ENCODE peak calls at places on chromosome 17, in nine cellular contexts. I is SK-N-SH, D is H1, B is transverse colon, S is sigmoid colon, J is GM12878, H is HepG2, Q is upper lobe of left lung, C is esophagus muscularis mucosa. V is an unnamed sample.

GRCh38 chr17:32777436-32777835 is 99.5 kb downstream of the MYO1D start:
- DNase-seq in I (no peak), D (no peak), B (no peak), S (no peak), J (no peak), H (no peak), Q (peak; percentile 39), C (no peak), V (no peak)

GRCh38 chr17:50396261-50397110 is 837 bp downstream of the LRRC59 start:
- DNase-seq in I (peak; percentile 58), D (no peak), B (peak; percentile 73), S (peak; percentile 69), J (no peak), H (peak; percentile 38), Q (no peak), C (no peak), V (peak; percentile 83)

GRCh38 chr17:32636593-32637218 is 149.9 kb downstream of the CDK5R1 start:
- DNase-seq in I (no peak), D (no peak), B (no peak), S (no peak), J (no peak), H (no peak), Q (no peak), C (no peak), V (no peak)

GRCh38 chr17:6830383-6830986 is 1.0 kb downstream of the TEKT1 start:
- DNase-seq in I (no peak), D (no peak), B (no peak), S (no peak), J (no peak), H (no peak), Q (no peak), C (no peak), V (no peak)

GRCh38 chr17:74213897-74214386 is 571 bp downstream of the TTYH2 start:
- DNase-seq in I (no peak), D (no peak), B (peak; percentile 41), S (peak; percentile 80), J (no peak), H (no peak), Q (no peak), C (no peak), V (no peak)

GRCh38 chr17:42002792-42003301 is 14.4 kb downstream of the DNAJC7 start:
- DNase-seq in I (no peak), D (no peak), B (no peak), S (no peak), J (no peak), H (peak; percentile 93), Q (no peak), C (no peak), V (no peak)

GRCh38 chr17:76734080-76734840 is 2.9 kb downstream of the SRSF2 start:
- DNase-seq in I (no peak), D (no peak), B (no peak), S (no peak), J (no peak), H (no peak), Q (no peak), C (no peak), V (no peak)

GRCh38 chr17:83046759-83047478 is 32.5 kb upstream of the METRNL start:
- DNase-seq in I (no peak), D (no peak), B (no peak), S (peak; percentile 25), J (no peak), H (no peak), Q (no peak), C (no peak), V (no peak)

GRCh38 chr17:27578718-27579085 is 52.3 kb upstream of the LGALS9 start:
- DNase-seq in I (no peak), D (no peak), B (no peak), S (no peak), J (peak; percentile 57), H (peak; percentile 45), Q (no peak), C (no peak), V (no peak)

GRCh38 chr17:64150237-64151015 is 20.5 kb upstream of the ERN1 start:
- DNase-seq in I (no peak), D (no peak), B (no peak), S (no peak), J (no peak), H (peak; percentile 99), Q (no peak), C (no peak), V (peak; percentile 77)

GRCh38 chr17:78419970-78420820 is 41.7 kb downstream of the PGS1 start:
- DNase-seq in I (no peak), D (no peak), B (no peak), S (no peak), J (no peak), H (no peak), Q (no peak), C (no peak), V (no peak)

GRCh38 chr17:29613371-29613837 is 9.3 kb downstream of the CORO6 start:
- DNase-seq in I (peak; percentile 35), D (no peak), B (peak; percentile 95), S (peak; percentile 98), J (no peak), H (peak; percentile 77), Q (peak; percentile 99), C (peak; percentile 99), V (peak; percentile 93)

GRCh38 chr17:80833952-80834895 is 157.4 kb upstream of the CHMP6 start:
- DNase-seq in I (peak; percentile 64), D (no peak), B (no peak), S (peak; percentile 90), J (no peak), H (no peak), Q (peak; percentile 86), C (no peak), V (no peak)

DNA sequence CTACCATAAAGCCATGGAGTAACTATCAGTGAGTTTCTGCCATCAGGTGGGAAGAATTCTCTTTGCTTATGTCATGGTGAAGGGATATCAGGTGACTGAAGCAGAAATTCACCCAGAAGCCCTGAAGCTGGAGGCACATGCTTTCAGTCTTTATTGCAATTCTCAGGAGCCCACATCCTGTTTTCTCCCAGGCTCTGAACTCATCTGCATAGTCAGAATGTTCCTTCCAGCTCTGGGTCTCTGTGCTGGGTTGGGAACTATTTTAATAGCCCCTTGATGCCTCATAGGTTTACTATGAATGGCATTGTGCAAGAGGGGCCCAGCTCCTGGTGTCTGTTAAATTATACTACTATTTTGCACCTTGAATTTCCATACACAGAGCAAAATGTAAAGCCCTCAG is 198.4 kb upstream of the SOX9 start:
- DNase-seq in I (no peak), D (no peak), B (no peak), S (no peak), J (peak; percentile 20), H (no peak), Q (no peak), C (no peak), V (no peak)
- H3K36me3 ChIP-seq in I (no peaks in the 10 kb centered on the region), D (no peaks in the 10 kb centered on the region), B (no peaks in the 10 kb centered on the region), S (no peaks in the 10 kb centered on the region), J (no peaks in the 10 kb centered on the region), H (no peaks in the 10 kb centered on the region), Q (no peaks in the 10 kb centered on the region), C (no peaks in the 10 kb centered on the region), V (no peaks in the 10 kb centered on the region)

DNA sequence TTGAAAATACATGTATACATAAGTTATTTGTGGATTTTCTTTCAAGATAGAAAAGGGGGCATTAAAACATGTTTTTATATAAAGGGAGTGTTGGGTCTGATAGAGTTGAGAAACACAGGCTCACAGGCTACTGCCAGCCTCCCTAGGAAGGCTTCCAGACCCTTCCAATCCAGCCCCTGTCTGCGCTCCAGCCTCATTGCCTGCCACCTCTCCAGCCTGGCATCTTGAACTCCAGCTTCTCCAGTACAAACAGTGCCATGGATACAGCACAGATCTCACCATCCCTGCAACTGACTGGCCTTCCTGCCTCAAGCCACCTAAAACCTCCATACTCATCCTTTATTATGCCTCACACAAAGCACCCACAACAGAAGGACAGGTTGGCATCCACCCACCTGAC is 40.7 kb downstream of the CCDC182 start:
- DNase-seq in I (no peak), D (no peak), B (no peak), S (no peak), J (no peak), H (no peak), Q (no peak), C (peak; percentile 74), V (no peak)
- TF ChIP-seq POLR2AphosphoS5 in I (no peak), D (no peak), B (no peak), S (no peak), J (no peak), H (no peak), Q (no peak), C (no peak), V (no peak)

DNA sequence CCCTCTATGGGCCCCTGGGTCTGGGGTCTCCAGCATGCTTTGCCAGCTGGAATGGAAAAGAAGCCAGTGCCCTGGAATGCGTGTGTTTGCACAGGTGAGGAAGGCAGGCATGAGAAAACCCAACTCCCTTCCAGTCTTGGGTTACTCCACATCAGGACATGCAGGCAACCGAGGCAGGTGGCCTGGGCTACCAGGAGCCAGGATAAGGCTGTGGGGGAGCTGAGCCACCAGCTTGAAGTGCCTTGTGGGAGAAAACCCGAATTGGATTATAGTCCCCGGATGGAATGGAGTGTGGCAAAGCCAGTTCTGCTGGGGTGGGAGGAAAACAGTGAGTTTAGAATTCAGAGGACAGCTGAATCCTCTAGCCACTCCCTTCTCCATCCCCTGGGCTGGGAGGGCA is 7.2 kb downstream of the SRCIN1 start:
- DNase-seq in I (peak; percentile 86), D (peak; percentile 88), B (peak; percentile 63), S (no peak), J (no peak), H (peak; percentile 82), Q (no peak), C (no peak), V (peak; percentile 82)
- TF ChIP-seq EP300 in I (no peak), D (no peak), B (no peak), S (no peak), J (no peak), H (no peak), Q (no peak), C (no peak), V (no peak)

DNA sequence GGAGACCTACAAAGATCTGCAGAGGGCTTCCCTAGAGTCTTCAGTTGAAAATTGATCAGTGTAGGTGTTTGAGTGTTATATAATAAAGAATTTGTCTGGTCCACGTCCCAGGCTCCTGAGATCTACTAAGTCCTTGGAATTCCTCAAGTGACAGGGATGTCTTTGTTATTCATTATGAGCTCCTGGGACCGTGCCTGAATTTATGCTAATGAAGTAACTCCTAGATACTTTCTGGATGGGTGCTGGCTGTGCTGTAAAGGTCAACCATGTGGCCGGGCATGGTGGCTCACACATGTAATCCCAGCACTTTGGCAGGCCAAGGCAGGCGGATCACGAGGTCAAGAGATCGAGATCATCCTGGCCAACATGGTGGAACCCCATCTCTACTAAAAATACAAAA is 43.7 kb downstream of the CDC27 start:
- DNase-seq in I (no peak), D (no peak), B (no peak), S (no peak), J (no peak), H (no peak), Q (no peak), C (no peak), V (no peak)
- H3K36me3 ChIP-seq in I (peaks cover 96% of the 10 kb centered on the region), D (peaks cover 52% of the 10 kb centered on the region), B (no peaks in the 10 kb centered on the region), S (peaks cover 49% of the 10 kb centered on the region), J (peaks cover 26% of the 10 kb centered on the region), H (peaks cover 79% of the 10 kb centered on the region), Q (peaks cover 34% of the 10 kb centered on the region), C (peaks cover 96% of the 10 kb centered on the region), V (peaks cover 98% of the 10 kb centered on the region)

GRCh38 chr17:67891481-67892119 is 66.3 kb downstream of the BPTF start:
- DNase-seq in I (peak; percentile 67), D (no peak), B (peak; percentile 14), S (no peak), J (no peak), H (no peak), Q (no peak), C (no peak), V (no peak)
- TF ChIP-seq POLR2AphosphoS5 in I (no peak), D (no peak), B (no peak), S (no peak), J (no peak), H (no peak), Q (no peak), C (no peak), V (no peak)